ENCODE peak calls at places on chromosomes 3 and 15, in five cellular contexts. G is dermis microvascular lymphatic vessel endothelial cell; L is stimulated activated effector memory CD8-positive, alpha-beta T cell treated with anti-CD3 and anti-CD28 coated beads, Interleukin-12 subunit alpha, Interleukin-12 subunit beta, amount 100 ng/mL, for 72 hours; O is stomach; T is ACHN. J is an unnamed sample.
A peak's percentile ranks its signal among the peaks of the same experiment; 100 is the strongest.

GRCh38 chr15:58522865-58523264 is 91.1 kb downstream of the LIPC start:
- DNase-seq in G (no peak), L (no peak), O (no peak), T (no peak), J (no peak)

GRCh38 chr3:192121921-192122320 is 605.4 kb downstream of the FGF12 start:
- DNase-seq in G (no peak), L (no peak), O (no peak), T (no peak), J (no peak)

GRCh38 chr15:31171731-31172130 is 70.2 kb upstream of the TRPM1 start:
- DNase-seq in G (no peak), L (no peak), O (no peak), T (no peak), J (no peak)

GRCh38 chr15:42133892-42134502 is 22.4 kb downstream of the PLA2G4F start:
- DNase-seq in G (peak; percentile 63), L (peak; percentile 78), O (peak; percentile 74), T (peak; percentile 58), J (peak; percentile 41)

GRCh38 chr15:98160236-98160635 is 199.7 kb downstream of the ARRDC4 start:
- DNase-seq in G (no peak), L (peak; percentile 47), O (no peak), T (no peak), J (no peak)

GRCh38 chr3:143831208-143831607 is 17.1 kb downstream of the SLC9A9 start:
- DNase-seq in G (no peak), L (no peak), O (no peak), T (peak; percentile 31), J (no peak)

GRCh38 chr3:176953106-176954080 is 243.9 kb downstream of the TBL1XR1 start:
- DNase-seq in G (no peak), L (no peak), O (no peak), T (no peak), J (no peak)

GRCh38 chr15:22810735-22811338 is 24.4 kb downstream of the NIPA1 start:
- DNase-seq in G (no peak), L (no peak), O (no peak), T (no peak), J (no peak)

GRCh38 chr15:88300861-88301260 is 44.3 kb upstream of the NTRK3 start:
- DNase-seq in G (no peak), L (no peak), O (no peak), T (no peak), J (no peak)

GRCh38 chr3:110397115-110397514 is 674.5 kb upstream of the NECTIN3 start:
- DNase-seq in G (peak; percentile 10), L (no peak), O (no peak), T (no peak), J (no peak)

GRCh38 chr3:167602041-167602440 is 51.7 kb downstream of the WDR49 start:
- DNase-seq in G (no peak), L (no peak), O (no peak), T (no peak), J (no peak)

GRCh38 chr15:67085818-67086649 is 20.6 kb downstream of the SMAD3 start:
- DNase-seq in G (no peak), L (no peak), O (no peak), T (no peak), J (no peak)

GRCh38 chr3:100164730-100165129 is 50.4 kb upstream of the FILIP1L start:
- DNase-seq in G (no peak), L (no peak), O (no peak), T (no peak), J (no peak)

GRCh38 chr3:119664850-119665379 is 4.5 kb upstream of the POPDC2 start:
- DNase-seq in G (no peak), L (no peak), O (no peak), T (no peak), J (no peak)

GRCh38 chr15:71329041-71329440 is 213.8 kb downstream of the THSD4 start:
- DNase-seq in G (peak; percentile 88), L (no peak), O (no peak), T (no peak), J (no peak)

GRCh38 chr3:178384302-178384939 is 151.8 kb upstream of the KCNMB2 start:
- DNase-seq in G (peak; percentile 9), L (no peak), O (no peak), T (no peak), J (no peak)

GRCh38 chr3:184546252-184546651 is 15.3 kb upstream of the EPHB3 start:
- DNase-seq in G (no peak), L (no peak), O (no peak), T (no peak), J (no peak)

GRCh38 chr3:149655826-149656599 is 1.8 kb downstream of the WWTR1 start:
- DNase-seq in G (peak; percentile 53), L (no peak), O (no peak), T (no peak), J (no peak)

GRCh38 chr15:80246425-80246894 is 5.6 kb downstream of the CTXND1 start:
- DNase-seq in G (no peak), L (no peak), O (peak; percentile 50), T (no peak), J (no peak)

GRCh38 chr15:57146394-57147140 is 228.1 kb downstream of the TCF12 start:
- DNase-seq in G (peak; percentile 73), L (no peak), O (no peak), T (peak; percentile 55), J (peak; percentile 40)

GRCh38 chr15:84961707-84962106 is 19.9 kb upstream of the PDE8A start:
- DNase-seq in G (no peak), L (no peak), O (no peak), T (peak; percentile 10), J (no peak)

GRCh38 chr15:79332824-79333510 is 22.1 kb downstream of the TMED3 start:
- DNase-seq in G (no peak), L (no peak), O (no peak), T (no peak), J (no peak)

GRCh38 chr3:113773381-113773780 is 26.5 kb downstream of the ATP6V1A start:
- DNase-seq in G (no peak), L (no peak), O (no peak), T (no peak), J (no peak)

GRCh38 chr15:100275641-100276040 is 66.1 kb downstream of the ADAMTS17 start:
- DNase-seq in G (no peak), L (no peak), O (no peak), T (no peak), J (no peak)

GRCh38 chr15:95594496-95594895 is 736.0 kb upstream of the NR2F2 start:
- DNase-seq in G (no peak), L (no peak), O (no peak), T (no peak), J (no peak)

GRCh38 chr3:178420033-178420432 is 116.2 kb upstream of the KCNMB2 start:
- DNase-seq in G (no peak), L (no peak), O (no peak), T (no peak), J (no peak)

J was measured in NCI-H460.